ENCODE peak calls at places on chromosome 6, in five cellular contexts. One of them, this sample, is unnamed.

GRCh38 chr6:94623586-94623985 is 953.7 kb upstream of the MANEA start:
- DNase-seq in ACHN: no peak
- DNase-seq in renal cortical epithelial cell: no peak
- DNase-seq in T-cell: no peak
- DNase-seq in ELR: no peak
- DNase-seq in this sample: no peak

GRCh38 chr6:108948252-108948651 is 100.0 kb downstream of the ARMC2 start:
- DNase-seq in T-cell: no peak
- DNase-seq in ACHN: peak; percentile 47
- DNase-seq in ELR: no peak
- DNase-seq in renal cortical epithelial cell: peak; percentile 82
- DNase-seq in this sample: peak; percentile 84

GRCh38 chr6:53023323-53023722 is 28.2 kb upstream of the GSTA4 start:
- DNase-seq in T-cell: no peak
- DNase-seq in ELR: no peak
- DNase-seq in ACHN: no peak
- DNase-seq in renal cortical epithelial cell: no peak
- DNase-seq in this sample: no peak

GRCh38 chr6:15247750-15248450 is 2.0 kb downstream of the JARID2 start:
- DNase-seq in renal cortical epithelial cell: peak; percentile 43
- DNase-seq in ELR: peak; percentile 78
- DNase-seq in ACHN: peak; percentile 49
- DNase-seq in T-cell: no peak
- DNase-seq in this sample: peak; percentile 39

GRCh38 chr6:13089296-13089994 is 238.9 kb downstream of the TBC1D7 start:
- DNase-seq in ELR: peak; percentile 62
- DNase-seq in T-cell: no peak
- DNase-seq in renal cortical epithelial cell: no peak
- DNase-seq in ACHN: no peak
- DNase-seq in this sample: peak; percentile 13

GRCh38 chr6:33824461-33825154 is 20.8 kb upstream of the MLN start:
- DNase-seq in T-cell: no peak
- DNase-seq in renal cortical epithelial cell: peak; percentile 44
- DNase-seq in ACHN: no peak
- DNase-seq in ELR: no peak
- DNase-seq in this sample: peak; percentile 50

GRCh38 chr6:36114798-36115408 is 15.4 kb upstream of the MAPK13 start:
- DNase-seq in T-cell: no peak
- DNase-seq in ELR: no peak
- DNase-seq in renal cortical epithelial cell: no peak
- DNase-seq in ACHN: no peak
- DNase-seq in this sample: no peak

GRCh38 chr6:46990031-46990644 is 52.0 kb downstream of the ADGRF1 start:
- DNase-seq in T-cell: no peak
- DNase-seq in ELR: no peak
- DNase-seq in ACHN: no peak
- DNase-seq in renal cortical epithelial cell: no peak
- DNase-seq in this sample: no peak

GRCh38 chr6:143822584-143823024 is 20.5 kb upstream of the LTV1 start:
- DNase-seq in T-cell: no peak
- DNase-seq in ELR: peak; percentile 22
- DNase-seq in ACHN: peak; percentile 29
- DNase-seq in renal cortical epithelial cell: peak; percentile 57
- DNase-seq in this sample: no peak

GRCh38 chr6:169807699-169808607 is 56.5 kb downstream of the ERMARD start:
- DNase-seq in ACHN: no peak
- DNase-seq in renal cortical epithelial cell: no peak
- DNase-seq in T-cell: no peak
- DNase-seq in ELR: no peak
- DNase-seq in this sample: no peak

GRCh38 chr6:84728602-84729001 is 35.8 kb downstream of the TBX18 start:
- DNase-seq in ACHN: peak; percentile 41
- DNase-seq in renal cortical epithelial cell: peak; percentile 39
- DNase-seq in T-cell: no peak
- DNase-seq in ELR: peak; percentile 70
- DNase-seq in this sample: peak; percentile 67

GRCh38 chr6:220736-221475 is 71.4 kb upstream of the DUSP22 start:
- DNase-seq in ACHN: no peak
- DNase-seq in renal cortical epithelial cell: peak; percentile 44
- DNase-seq in ELR: peak; percentile 38
- DNase-seq in T-cell: no peak
- DNase-seq in this sample: peak; percentile 35

GRCh38 chr6:111782161-111782809 is 91.0 kb downstream of the FYN start:
- DNase-seq in renal cortical epithelial cell: no peak
- DNase-seq in T-cell: no peak
- DNase-seq in ACHN: no peak
- DNase-seq in ELR: no peak
- DNase-seq in this sample: no peak

GRCh38 chr6:43798688-43799444 is 28.9 kb downstream of the VEGFA start:
- DNase-seq in ACHN: peak; percentile 81
- DNase-seq in T-cell: no peak
- DNase-seq in ELR: peak; percentile 95
- DNase-seq in renal cortical epithelial cell: peak; percentile 91
- DNase-seq in this sample: peak; percentile 78

GRCh38 chr6:139186242-139186641 is 51.4 kb downstream of the HECA start:
- DNase-seq in ELR: no peak
- DNase-seq in T-cell: no peak
- DNase-seq in renal cortical epithelial cell: no peak
- DNase-seq in ACHN: no peak
- DNase-seq in this sample: peak; percentile 66

GRCh38 chr6:17884501-17885039 is 102.9 kb downstream of the KIF13A start:
- DNase-seq in renal cortical epithelial cell: no peak
- DNase-seq in ELR: no peak
- DNase-seq in T-cell: no peak
- DNase-seq in ACHN: no peak
- DNase-seq in this sample: peak; percentile 35